ENCODE peak calls at places on chromosome 19, in eight cellular contexts. D is cardiac muscle cell; M is stimulated activated CD4-positive, alpha-beta T cell treated with anti-CD3 and anti-CD28 coated beads, Interleukin-1b, Interleukin-23, amount 100 ng/mL, for 1 hour; S is Right ventricle myocardium superior; U is germinal center; V is brain pericyte; E is tibial artery; Y is activated naive CD8-positive, alpha-beta T cell treated with anti-CD3 and anti-CD28 coated beads, Interleukin-2, amount 50 U/mL, for 24 hours. I is an unnamed sample.

GRCh38 chr19:51994048-51994644 is 7.5 kb upstream of the ZNF350 start:
- DNase-seq in S (no peak), Y (no peak), E (no peak), M (no peak), D (no peak), U (no peak), V (no peak), I (no peak)

GRCh38 chr19:10402441-10403038 is 802 bp downstream of the CDC37 start:
- DNase-seq in E (no peak), S (peak), D (no peak), M (no peak), V (no peak), Y (no peak), U (no peak), I (no peak)

GRCh38 chr19:2503521-2504109 is 27.7 kb downstream of the GADD45B start:
- DNase-seq in U (no peak), E (no peak), D (peak), Y (peak), V (no peak), S (no peak), M (peak), I (no peak)

GRCh38 chr19:15025237-15025636 is 24.0 kb upstream of the CASP14 start:
- DNase-seq in D (no peak), E (no peak), S (no peak), M (no peak), Y (no peak), U (no peak), V (no peak), I (no peak)

GRCh38 chr19:28148554-28148953 is 1064.4 kb downstream of the UQCRFS1 start:
- DNase-seq in E (no peak), V (no peak), U (no peak), S (no peak), Y (no peak), M (no peak), D (no peak), I (no peak)

GRCh38 chr19:13727798-13728197 is 36.5 kb upstream of the MRI1 start:
- DNase-seq in U (no peak), D (no peak), V (no peak), Y (no peak), S (no peak), M (no peak), E (no peak), I (no peak)

GRCh38 chr19:1214862-1215731 is 9.5 kb downstream of the STK11 start:
- DNase-seq in V (no peak), D (no peak), E (peak), Y (no peak), M (no peak), U (no peak), S (peak), I (no peak)

GRCh38 chr19:40803857-40804782 is 5.1 kb downstream of the EGLN2 start:
- DNase-seq in D (no peak), E (no peak), Y (peak), M (no peak), U (peak), S (peak), V (no peak), I (no peak)

GRCh38 chr19:37519890-37520289 is 13.2 kb downstream of the ZNF793 start:
- DNase-seq in U (no peak), Y (no peak), S (no peak), D (no peak), M (no peak), V (no peak), E (no peak), I (no peak)

GRCh38 chr19:40443930-40444180 is 280 bp downstream of the SERTAD3 start:
- DNase-seq in D (no peak), Y (no peak), E (no peak), S (no peak), V (no peak), M (no peak), U (peak), I (no peak)

GRCh38 chr19:44608391-44608821 is 5.0 kb upstream of the IGSF23 start:
- DNase-seq in U (no peak), Y (no peak), M (no peak), E (no peak), V (no peak), S (no peak), D (no peak), I (no peak)

GRCh38 chr19:10368101-10368803 is 12.1 kb downstream of the TYK2 start:
- DNase-seq in D (no peak), M (no peak), Y (no peak), V (no peak), S (no peak), E (no peak), U (no peak), I (no peak)

GRCh38 chr19:3398114-3398899 is 31.9 kb downstream of the NFIC start:
- DNase-seq in U (no peak), M (no peak), S (peak), E (peak), Y (no peak), V (no peak), D (peak), I (no peak)

GRCh38 chr19:15115080-15115479 is 7.9 kb downstream of the SYDE1 start:
- DNase-seq in U (no peak), M (no peak), Y (no peak), S (peak), E (peak), D (no peak), V (no peak), I (no peak)

GRCh38 chr19:10896851-10897526 is 25.6 kb downstream of the CARM1 start:
- DNase-seq in V (no peak), E (no peak), M (no peak), U (no peak), S (no peak), D (no peak), Y (no peak), I (no peak)

GRCh38 chr19:8149261-8150094 is at the start of gene FBN3:
- DNase-seq in V (no peak), Y (no peak), M (no peak), S (no peak), E (no peak), D (peak), U (no peak), I (no peak)

I was measured in iPS DF 19.7.